ENCODE peak calls at places on chromosomes 13 and 19, in seven cellular contexts. J, Y, H, I, K, T and O are unnamed samples.

GRCh38 chr13:20303636-20304035 is 71.5 kb upstream of the GJB6 start:
- DNase-seq in J (no peak), Y (no peak), H (no peak), I (no peak), K (no peak), T (no peak), O (no peak)

GRCh38 chr19:16620018-16620417 is 8.0 kb downstream of the MED26 start:
- DNase-seq in J (no peak), Y (no peak), H (no peak), I (no peak), K (no peak), T (no peak), O (no peak)

GRCh38 chr13:85588359-85588758 is 210.9 kb downstream of the SLITRK6 start:
- DNase-seq in J (no peak), Y (no peak), H (no peak), I (no peak), K (no peak), T (no peak), O (no peak)

GRCh38 chr13:109939838-109940237 is 153.5 kb upstream of the IRS2 start:
- DNase-seq in J (no peak), Y (no peak), H (no peak), I (no peak), K (no peak), T (no peak), O (no peak)

GRCh38 chr13:103006706-103007426 is 59.4 kb downstream of the SLC10A2 start:
- DNase-seq in J (no peak), Y (no peak), H (peak), I (no peak), K (no peak), T (no peak), O (no peak)

GRCh38 chr19:29576043-29576442 is 30.0 kb upstream of the POP4 start:
- DNase-seq in J (no peak), Y (no peak), H (no peak), I (no peak), K (no peak), T (no peak), O (no peak)

GRCh38 chr19:19226204-19226603 is 14.4 kb downstream of the NCAN start:
- DNase-seq in J (no peak), Y (no peak), H (no peak), I (no peak), K (no peak), T (no peak), O (no peak)

GRCh38 chr13:60411983-60412382 is 15.0 kb downstream of the TDRD3 start:
- DNase-seq in J (no peak), Y (no peak), H (no peak), I (no peak), K (no peak), T (no peak), O (no peak)

GRCh38 chr13:21949818-21950429 is 279.1 kb downstream of the FGF9 start:
- DNase-seq in J (no peak), Y (no peak), H (no peak), I (no peak), K (no peak), T (no peak), O (no peak)

GRCh38 chr13:108528303-108528702 is 101.1 kb upstream of the MYO16 start:
- DNase-seq in J (no peak), Y (no peak), H (no peak), I (no peak), K (no peak), T (no peak), O (no peak)

GRCh38 chr13:27712421-27712820 is 79.9 kb upstream of the GSX1 start:
- DNase-seq in J (no peak), Y (no peak), H (no peak), I (no peak), K (peak), T (no peak), O (peak)

GRCh38 chr19:56732974-56733373 is 61.4 kb upstream of the ZNF835 start:
- DNase-seq in J (no peak), Y (no peak), H (no peak), I (no peak), K (no peak), T (no peak), O (no peak)

GRCh38 chr19:39474139-39474620 is 6.5 kb upstream of the TIMM50 start:
- DNase-seq in J (peak), Y (no peak), H (no peak), I (peak), K (peak), T (no peak), O (peak)
- TF ChIP-seq SIN3A in J (no peak), Y (no peak), H (no peak), I (no peak), K (no peak), T (no peak), O (no peak)

GRCh38 chr13:113907637-113908617 is 44.1 kb upstream of the GAS6 start:
- DNase-seq in J (no peak), Y (no peak), H (no peak), I (no peak), K (no peak), T (no peak), O (no peak)
- TF ChIP-seq SIN3A in J (no peak), Y (no peak), H (no peak), I (no peak), K (no peak), T (no peak), O (no peak)

DNA sequence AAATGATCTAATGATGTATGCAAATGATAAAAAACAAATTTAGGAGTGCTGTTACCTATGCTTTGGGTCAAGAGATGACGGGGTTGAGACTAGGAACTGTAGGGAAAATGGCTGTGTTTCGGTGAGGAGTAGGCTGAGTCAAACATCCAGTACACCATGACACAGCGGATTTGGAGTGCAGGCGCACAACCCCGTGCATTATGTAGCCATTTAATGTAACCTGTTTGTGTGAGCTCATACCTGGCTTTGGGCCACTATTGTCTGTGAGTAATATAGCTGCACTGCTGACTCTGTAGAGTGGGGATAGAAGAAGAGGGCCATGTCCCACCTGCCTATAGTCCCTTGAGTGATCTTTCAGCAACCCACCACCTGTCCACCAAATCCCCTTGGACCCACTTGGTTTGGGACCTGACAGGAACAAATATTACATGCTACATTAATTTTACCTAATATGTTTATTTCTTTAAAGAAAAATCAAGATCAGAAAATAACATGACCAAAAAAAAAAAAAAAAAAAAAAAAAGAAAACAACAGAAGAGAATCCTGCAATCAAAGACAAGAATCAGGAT is 95.5 kb upstream of the KLHL1 start:
- DNase-seq in J (no peak), Y (no peak), H (no peak), I (no peak), K (no peak), T (peak), O (peak)
- TF ChIP-seq SIN3A in J (no peak), Y (no peak), H (no peak), I (no peak), K (no peak), T (no peak), O (no peak)

GRCh38 chr13:26558074-26558805 is 757 bp downstream of the WASF3 start:
- DNase-seq in J (no peak), Y (no peak), H (no peak), I (peak), K (peak), T (no peak), O (no peak)
- TF ChIP-seq SIN3A in J (no peak), Y (no peak), H (no peak), I (no peak), K (no peak), T (no peak), O (no peak)

GRCh38 chr13:66114127-66114526 is 1116.0 kb downstream of the PCDH9 start:
- DNase-seq in J (no peak), Y (no peak), H (no peak), I (no peak), K (peak), T (no peak), O (no peak)

GRCh38 chr13:66106246-66106645 is 1123.9 kb downstream of the PCDH9 start:
- DNase-seq in J (no peak), Y (no peak), H (no peak), I (no peak), K (no peak), T (no peak), O (no peak)

GRCh38 chr13:66117573-66117972 is 1112.6 kb downstream of the PCDH9 start:
- DNase-seq in J (no peak), Y (no peak), H (no peak), I (no peak), K (no peak), T (no peak), O (no peak)

GRCh38 chr13:66111628-66112027 is 1118.5 kb downstream of the PCDH9 start:
- DNase-seq in J (no peak), Y (no peak), H (no peak), I (no peak), K (no peak), T (no peak), O (no peak)
- TF ChIP-seq SIN3A in J (no peak), Y (no peak), H (no peak), I (no peak), K (no peak), T (no peak), O (no peak)

GRCh38 chr13:92843549-92843948 is 383.1 kb upstream of the GPC6 start:
- DNase-seq in J (no peak), Y (no peak), H (no peak), I (no peak), K (no peak), T (no peak), O (no peak)

GRCh38 chr13:92833071-92833470 is 393.5 kb upstream of the GPC6 start:
- DNase-seq in J (no peak), Y (no peak), H (no peak), I (no peak), K (no peak), T (no peak), O (no peak)

GRCh38 chr13:92842145-92842544 is 384.5 kb upstream of the GPC6 start:
- DNase-seq in J (no peak), Y (no peak), H (no peak), I (no peak), K (no peak), T (no peak), O (no peak)

DNA sequence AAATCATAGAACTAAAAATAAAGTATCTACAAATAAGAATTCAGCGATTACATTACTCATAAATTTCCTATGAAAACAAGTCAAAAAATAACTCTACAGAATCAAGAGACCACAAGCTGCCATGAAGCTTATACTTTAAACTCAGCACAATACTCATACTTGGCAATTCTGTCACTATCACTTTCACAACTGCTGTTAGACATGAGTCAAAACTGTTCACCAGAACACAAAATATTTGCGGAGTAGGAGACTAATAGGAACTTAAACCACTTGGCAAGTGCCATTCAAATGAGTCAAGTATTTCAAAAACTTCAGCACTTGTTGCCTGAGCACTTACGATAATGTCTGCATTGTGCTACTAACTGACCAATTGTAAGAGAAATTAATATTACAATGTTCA is 387.8 kb upstream of the GPC6 start:
- DNase-seq in J (no peak), Y (no peak), H (no peak), I (no peak), K (no peak), T (no peak), O (peak)
- TF ChIP-seq SIN3A in J (no peak), Y (no peak), H (no peak), I (no peak), K (no peak), T (no peak), O (no peak)

GRCh38 chr13:75511226-75511625 is 26.4 kb downstream of the COMMD6 start:
- DNase-seq in J (no peak), Y (no peak), H (no peak), I (no peak), K (no peak), T (no peak), O (no peak)

GRCh38 chr13:75505966-75506365 is 24.0 kb upstream of the TBC1D4 start:
- DNase-seq in J (no peak), Y (no peak), H (no peak), I (no peak), K (no peak), T (no peak), O (no peak)

GRCh38 chr13:75508002-75508548 is 26.1 kb upstream of the TBC1D4 start:
- DNase-seq in J (no peak), Y (no peak), H (no peak), I (no peak), K (no peak), T (no peak), O (no peak)

GRCh38 chr13:75505327-75505726 is 23.4 kb upstream of the TBC1D4 start:
- DNase-seq in J (no peak), Y (no peak), H (no peak), I (no peak), K (no peak), T (no peak), O (no peak)

DNA sequence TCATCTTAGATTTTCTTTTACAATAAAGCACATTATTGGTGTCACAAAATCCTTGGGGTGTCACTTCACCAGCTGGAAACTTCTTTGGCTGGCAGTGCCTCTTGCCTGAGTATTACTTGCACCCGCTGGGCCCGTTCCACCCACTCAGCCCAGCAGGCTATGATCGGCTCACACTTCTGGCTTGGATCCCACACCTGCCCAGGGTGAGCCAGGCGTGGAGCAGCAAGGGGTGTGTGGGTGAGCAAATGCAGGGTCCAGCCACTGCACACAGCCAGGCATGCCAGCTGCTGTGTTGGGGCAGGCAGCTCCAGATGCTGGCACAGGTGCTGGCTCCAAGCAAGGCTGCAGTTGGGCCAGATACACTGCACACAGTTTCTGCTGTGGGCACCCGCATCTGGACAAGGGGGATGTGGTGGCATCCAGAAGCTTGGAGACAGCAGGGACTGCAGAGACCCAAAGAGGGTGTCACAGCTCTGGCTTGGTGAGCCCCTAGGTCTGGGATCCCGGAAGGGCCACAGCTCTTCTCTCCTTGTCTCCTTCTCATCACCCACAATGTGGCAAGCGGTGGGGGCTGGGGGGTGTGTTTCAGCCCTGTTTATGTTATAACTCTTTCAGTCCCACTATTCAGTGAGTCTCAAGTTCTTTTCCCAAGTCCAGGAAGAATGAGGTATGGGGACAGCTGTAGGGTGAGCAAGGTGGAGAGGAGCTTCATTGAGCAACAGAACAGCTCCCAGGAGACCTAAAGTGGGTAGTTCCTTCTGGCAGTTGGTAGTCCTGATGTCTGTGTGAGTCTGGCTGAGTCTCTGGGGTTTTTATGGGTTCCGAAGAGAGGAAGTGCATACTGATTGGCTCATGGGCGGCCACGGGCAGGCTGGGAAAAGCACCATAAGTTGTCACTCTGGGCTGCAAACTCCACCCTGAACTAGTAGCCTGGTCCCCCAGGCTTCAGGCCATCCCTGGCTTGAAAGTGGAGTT is 25.3 kb upstream of the TBC1D4 start:
- DNase-seq in J (no peak), Y (no peak), H (no peak), I (no peak), K (no peak), T (no peak), O (no peak)
- TF ChIP-seq SIN3A in J (no peak), Y (no peak), H (no peak), I (no peak), K (no peak), T (no peak), O (no peak)

GRCh38 chr13:99983401-99984133 is 2.0 kb downstream of the ZIC2 start:
- DNase-seq in J (no peak), Y (no peak), H (no peak), I (peak), K (peak), T (no peak), O (no peak)

GRCh38 chr13:99982741-99983400 is 1.3 kb downstream of the ZIC2 start:
- DNase-seq in J (no peak), Y (no peak), H (no peak), I (peak), K (peak), T (no peak), O (no peak)

GRCh38 chr13:99985243-99985874 is 3.8 kb downstream of the ZIC2 start:
- DNase-seq in J (peak), Y (no peak), H (no peak), I (no peak), K (no peak), T (no peak), O (no peak)

GRCh38 chr13:99984463-99985242 is 3.1 kb downstream of the ZIC2 start:
- DNase-seq in J (peak), Y (no peak), H (no peak), I (peak), K (peak), T (no peak), O (no peak)

DNA sequence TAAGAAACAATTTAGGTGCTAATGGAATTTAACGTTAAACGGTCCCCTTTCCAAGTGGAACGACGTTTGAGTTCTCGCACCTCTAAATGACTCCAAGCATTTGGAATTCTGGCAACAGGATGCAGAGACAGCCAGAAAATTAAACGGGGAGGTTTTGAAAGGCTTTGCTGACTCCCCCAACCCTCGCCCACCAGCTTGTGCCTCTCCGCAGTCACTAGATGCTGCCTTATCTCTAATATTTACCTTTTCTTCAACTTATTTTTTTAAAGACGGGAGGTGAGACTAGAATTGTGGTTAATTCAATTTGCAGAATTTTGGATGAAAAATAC is 2.5 kb downstream of the ZIC2 start:
- DNase-seq in J (no peak), Y (no peak), H (no peak), I (peak), K (peak), T (no peak), O (no peak)
- TF ChIP-seq SIN3A in J (no peak), Y (no peak), H (no peak), I (no peak), K (no peak), T (no peak), O (no peak)